ENCODE peak calls at places on chromosomes 6 and 20, in four cellular contexts. O is putamen, H is left kidney, A is neuronal stem cell. J is an unnamed sample.

GRCh38 chr6:44190712-44191111 is 26.0 kb upstream of the MYMX start:
- DNase-seq in A (no peak), O (no peak), H (no peak), J (no peak)

GRCh38 chr20:376750-377149 is 3.8 kb upstream of the TRIB3 start:
- DNase-seq in H (no peak), A (no peak), O (no peak), J (no peak)

GRCh38 chr6:18496462-18496861 is 109.3 kb downstream of the RNF144B start:
- DNase-seq in O (no peak), H (no peak), A (no peak), J (no peak)

GRCh38 chr6:169407338-169407737 is 153.7 kb upstream of the THBS2 start:
- DNase-seq in A (no peak), O (no peak), H (no peak), J (no peak)

GRCh38 chr6:29723666-29724588 is 693 bp downstream of the HLA-F start:
- DNase-seq in A (no peak), H (peak), O (no peak), J (peak)

GRCh38 chr6:101083533-101084172 is 202.5 kb upstream of the ASCC3 start:
- DNase-seq in H (peak), A (no peak), O (no peak), J (no peak)

GRCh38 chr20:21360686-21361085 is 36.6 kb downstream of the NKX2-4 start:
- DNase-seq in O (peak), A (no peak), H (no peak), J (no peak)

GRCh38 chr6:151380848-151381205 is 10.5 kb downstream of the ZBTB2 start:
- DNase-seq in O (no peak), A (no peak), H (no peak), J (no peak)

GRCh38 chr20:50517817-50518154 is 7.6 kb downstream of the PTPN1 start:
- DNase-seq in A (no peak), H (no peak), O (no peak), J (no peak)

GRCh38 chr20:22905667-22906066 is 129.4 kb upstream of the SSTR4 start:
- DNase-seq in H (peak), A (no peak), O (peak), J (no peak)

GRCh38 chr6:113856011-113856551 is 1.1 kb upstream of the MARCKS start:
- DNase-seq in A (peak), H (peak), O (peak), J (peak)

GRCh38 chr20:60543598-60543997 is 585.4 kb downstream of the CDH26 start:
- DNase-seq in H (no peak), A (no peak), O (no peak), J (no peak)

GRCh38 chr6:80338201-80338836 is 231.8 kb downstream of the BCKDHB start:
- DNase-seq in A (peak), H (peak), O (peak), J (peak)

GRCh38 chr6:151961809-151962208 is 154.3 kb downstream of the ESR1 start:
- DNase-seq in H (no peak), O (no peak), A (no peak), J (no peak)

GRCh38 chr6:46655803-46656202 is 3.0 kb downstream of the SLC25A27 start:
- DNase-seq in H (peak), A (no peak), O (peak), J (peak)

GRCh38 chr20:63495771-63496403 is 3.0 kb downstream of the EEF1A2 start:
- DNase-seq in H (peak), A (peak), O (peak), J (peak)

GRCh38 chr20:34316191-34316814 is 13.1 kb upstream of the AHCY start:
- DNase-seq in H (no peak), A (no peak), O (no peak), J (peak)

GRCh38 chr20:17966432-17967312 is 1.9 kb downstream of the SNX5 start:
- DNase-seq in O (no peak), H (peak), A (no peak), J (no peak)

GRCh38 chr6:134706806-134707205 is 243.1 kb downstream of the ALDH8A1 start:
- DNase-seq in A (no peak), O (no peak), H (no peak), J (no peak)

GRCh38 chr6:107928984-107929383 is 29.0 kb downstream of the SEC63 start:
- DNase-seq in O (no peak), A (no peak), H (no peak), J (no peak)